ENCODE peak calls at places on chromosome 3, in six cellular contexts. E is fibroblast of lung, V is GOT3, K is H54, M is GM12865, G is breast epithelium. F is an unnamed sample.

GRCh38 chr3:10778492-10779292 is 37.3 kb upstream of the SLC6A11 start:
- DNase-seq in E (no peak), V (no peak), K (no peak), M (no peak), G (no peak), F (no peak)

GRCh38 chr3:9769426-9770275 is at the start of gene CAMK1:
- DNase-seq in E (peak; percentile 65), V (peak; percentile 21), K (peak; percentile 86), M (peak; percentile 46), G (peak; percentile 81), F (no peak)

GRCh38 chr3:171712168-171712938 is 97.9 kb downstream of the PLD1 start:
- DNase-seq in E (peak; percentile 17), V (no peak), K (no peak), M (no peak), G (no peak), F (no peak)

GRCh38 chr3:98784042-98784441 is 20.9 kb downstream of the ST3GAL6 start:
- DNase-seq in E (no peak), V (no peak), K (no peak), M (no peak), G (no peak), F (no peak)

GRCh38 chr3:195770081-195770840 is 41.5 kb downstream of the MUC4 start:
- DNase-seq in E (no peak), V (no peak), K (no peak), M (peak; percentile 17), G (no peak), F (no peak)

GRCh38 chr3:144053121-144053520 is 81.5 kb downstream of the DIPK2A start:
- DNase-seq in E (peak; percentile 65), V (no peak), K (no peak), M (no peak), G (no peak), F (peak; percentile 43)

GRCh38 chr3:58388550-58389061 is 45.0 kb downstream of the PDHB start:
- DNase-seq in E (peak; percentile 87), V (no peak), K (no peak), M (no peak), G (no peak), F (peak; percentile 70)

GRCh38 chr3:42525212-42525611 is 22.8 kb downstream of the VIPR1 start:
- DNase-seq in E (no peak), V (no peak), K (no peak), M (no peak), G (no peak), F (no peak)

GRCh38 chr3:25448750-25449684 is 21.0 kb downstream of the RARB start:
- DNase-seq in E (peak; percentile 75), V (no peak), K (peak; percentile 43), M (no peak), G (peak; percentile 84), F (peak; percentile 88)

GRCh38 chr3:29695201-29695904 is 414.5 kb downstream of the RBMS3 start:
- DNase-seq in E (peak; percentile 96), V (no peak), K (no peak), M (no peak), G (no peak), F (no peak)

GRCh38 chr3:140436421-140436820 is 241.4 kb upstream of the TRIM42 start:
- DNase-seq in E (no peak), V (no peak), K (no peak), M (no peak), G (no peak), F (no peak)